ENCODE peak calls at places on chromosomes 5 and 9, in six cellular contexts. T, K, M, F, L and A are unnamed samples.

GRCh38 chr9:79080536-79080935 is 491.2 kb upstream of the TLE4 start:
- DNase-seq in T (no peak), K (no peak), M (no peak), F (no peak), L (no peak), A (no peak)

GRCh38 chr9:71916834-71917534 is 5.5 kb downstream of the C9orf85 start:
- DNase-seq in T (no peak), K (no peak), M (no peak), F (no peak), L (no peak), A (no peak)

GRCh38 chr9:9751996-9752395 is 860.8 kb downstream of the PTPRD start:
- DNase-seq in T (no peak), K (no peak), M (no peak), F (no peak), L (no peak), A (no peak)

GRCh38 chr5:1890296-1890695 is 7.6 kb upstream of the IRX4 start:
- DNase-seq in T (no peak), K (no peak), M (no peak), F (no peak), L (no peak), A (no peak)

GRCh38 chr5:1167728-1168709 is 33.4 kb upstream of the SLC6A19 start:
- DNase-seq in T (peak; percentile 65), K (peak; percentile 77), M (peak; percentile 57), F (peak; percentile 85), L (no peak), A (peak; percentile 56)

GRCh38 chr5:110853267-110853666 is 114.5 kb downstream of the SLC25A46 start:
- DNase-seq in T (no peak), K (no peak), M (no peak), F (no peak), L (no peak), A (no peak)

GRCh38 chr5:113510836-113511451 is 2.5 kb upstream of the YTHDC2 start:
- DNase-seq in T (peak; percentile 50), K (no peak), M (peak; percentile 39), F (no peak), L (no peak), A (peak; percentile 68)

GRCh38 chr9:24590432-24590831 is 44.7 kb upstream of the IZUMO3 start:
- DNase-seq in T (no peak), K (no peak), M (no peak), F (no peak), L (no peak), A (no peak)

GRCh38 chr5:160486573-160486972 is 64.9 kb downstream of the PTTG1 start:
- DNase-seq in T (no peak), K (no peak), M (no peak), F (no peak), L (no peak), A (no peak)

GRCh38 chr9:13627071-13627470 is 347.6 kb upstream of the MPDZ start:
- DNase-seq in T (no peak), K (no peak), M (no peak), F (no peak), L (no peak), A (no peak)

GRCh38 chr9:124769451-124770358 is 1.4 kb downstream of the NR6A1 start:
- DNase-seq in T (peak; percentile 51), K (peak; percentile 49), M (peak; percentile 85), F (peak; percentile 28), L (no peak), A (peak; percentile 51)

GRCh38 chr9:123131258-123131657 is 97.8 kb downstream of the GPR21 start:
- DNase-seq in T (peak; percentile 53), K (no peak), M (no peak), F (no peak), L (no peak), A (no peak)

GRCh38 chr5:132877938-132878337 is 4.5 kb downstream of the LEAP2 start:
- DNase-seq in T (no peak), K (no peak), M (no peak), F (no peak), L (no peak), A (no peak)

GRCh38 chr9:23945897-23946296 is 119.9 kb upstream of the ELAVL2 start:
- DNase-seq in T (no peak), K (no peak), M (no peak), F (no peak), L (no peak), A (no peak)

GRCh38 chr9:35112257-35113020 is 3.2 kb downstream of the ATOSB start:
- DNase-seq in T (no peak), K (no peak), M (no peak), F (no peak), L (no peak), A (peak; percentile 28)

GRCh38 chr5:56685503-56686217 is 129.7 kb upstream of the MAP3K1 start:
- DNase-seq in T (no peak), K (no peak), M (no peak), F (no peak), L (no peak), A (no peak)

GRCh38 chr5:131976414-131977211 is 31.1 kb upstream of the MEIKIN start:
- DNase-seq in T (no peak), K (no peak), M (no peak), F (no peak), L (no peak), A (no peak)

GRCh38 chr5:137836997-137837396 is 30.7 kb upstream of the MYOT start:
- DNase-seq in T (no peak), K (no peak), M (no peak), F (no peak), L (no peak), A (no peak)

GRCh38 chr9:37617837-37618236 is 25.4 kb upstream of the TOMM5 start:
- DNase-seq in T (no peak), K (no peak), M (no peak), F (no peak), L (no peak), A (no peak)

GRCh38 chr9:112401175-112401815 is 21.4 kb downstream of the HSDL2 start:
- DNase-seq in T (no peak), K (no peak), M (no peak), F (no peak), L (no peak), A (no peak)

GRCh38 chr5:40685952-40686351 is 6.2 kb downstream of the PTGER4 start:
- DNase-seq in T (no peak), K (no peak), M (no peak), F (no peak), L (no peak), A (peak; percentile 50)

GRCh38 chr5:167587768-167588167 is 703.7 kb upstream of the WWC1 start:
- DNase-seq in T (peak; percentile 11), K (no peak), M (peak; percentile 8), F (peak; percentile 40), L (peak; percentile 5), A (no peak)

GRCh38 chr9:29556317-29556716 is 1983.0 kb upstream of the C9orf72 start:
- DNase-seq in T (no peak), K (no peak), M (no peak), F (peak; percentile 1), L (no peak), A (no peak)

GRCh38 chr9:108434502-108434901 is 421.3 kb downstream of the ACTL7B start:
- DNase-seq in T (no peak), K (no peak), M (no peak), F (no peak), L (no peak), A (no peak)

GRCh38 chr5:17803976-17804375 is 169.7 kb downstream of the TAF11L14 start:
- DNase-seq in T (no peak), K (no peak), M (no peak), F (no peak), L (no peak), A (no peak)

GRCh38 chr5:91359957-91360609 is 23.0 kb downstream of the ARRDC3 start:
- DNase-seq in T (no peak), K (no peak), M (no peak), F (no peak), L (no peak), A (no peak)

GRCh38 chr9:123370526-123371227 is 14.7 kb downstream of the CRB2 start:
- DNase-seq in T (no peak), K (no peak), M (no peak), F (no peak), L (no peak), A (no peak)

GRCh38 chr9:98594551-98595160 is 114.1 kb downstream of the GABBR2 start:
- DNase-seq in T (peak; percentile 12), K (no peak), M (no peak), F (no peak), L (no peak), A (no peak)

GRCh38 chr5:13745508-13745907 is 199.0 kb downstream of the DNAH5 start:
- DNase-seq in T (peak; percentile 38), K (no peak), M (no peak), F (no peak), L (no peak), A (peak; percentile 60)

GRCh38 chr5:148584103-148584502 is 70.2 kb downstream of the HTR4 start:
- DNase-seq in T (no peak), K (no peak), M (no peak), F (no peak), L (no peak), A (no peak)
- H3K4me2 ChIP-seq in T (no peak overlapping the region), K (no peak overlapping the region), M (no peak overlapping the region), F (no peak overlapping the region), L (no peak overlapping the region), A (no peak overlapping the region)

DNA sequence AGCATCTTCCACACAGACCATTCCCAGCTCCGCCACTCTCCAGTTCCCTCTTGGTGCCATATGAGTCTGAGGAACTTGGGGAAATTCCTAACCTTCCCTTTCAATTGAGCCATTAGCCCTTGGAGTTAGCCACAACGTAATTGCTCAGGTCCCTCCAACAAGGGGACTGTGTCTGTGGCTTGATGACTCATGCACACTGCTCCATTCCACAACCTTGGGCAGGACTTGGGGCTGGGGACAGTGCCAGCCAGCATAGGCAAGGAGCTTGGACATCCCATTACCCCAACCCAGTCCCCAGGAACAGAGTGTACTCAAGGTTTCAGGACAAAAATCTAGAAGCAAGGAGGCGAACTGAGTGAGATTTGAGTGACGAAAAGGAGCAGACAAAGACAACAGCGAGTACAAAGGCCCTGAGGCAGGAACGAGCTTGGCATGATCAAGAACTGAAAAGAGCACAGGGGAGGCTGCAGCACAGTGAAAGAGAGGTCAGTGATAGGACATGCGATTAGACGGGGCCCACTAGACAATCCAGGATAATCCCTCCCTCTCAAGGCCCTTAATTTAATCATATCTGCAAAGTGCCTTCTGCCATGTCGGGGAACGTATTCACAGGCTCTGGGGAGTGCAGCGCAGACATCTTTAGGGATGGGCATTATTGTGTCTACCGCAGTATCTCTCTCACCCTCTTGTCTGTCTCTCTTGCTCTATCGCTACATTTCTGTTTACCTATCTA is 16.0 kb upstream of the JADE2 start:
- DNase-seq in T (peak; percentile 70), K (no peak), M (peak; percentile 87), F (no peak), L (no peak), A (no peak)
- TF ChIP-seq MAX in T (no peak), K (no peak), M (no peak), F (no peak), L (no peak), A (no peak)

DNA sequence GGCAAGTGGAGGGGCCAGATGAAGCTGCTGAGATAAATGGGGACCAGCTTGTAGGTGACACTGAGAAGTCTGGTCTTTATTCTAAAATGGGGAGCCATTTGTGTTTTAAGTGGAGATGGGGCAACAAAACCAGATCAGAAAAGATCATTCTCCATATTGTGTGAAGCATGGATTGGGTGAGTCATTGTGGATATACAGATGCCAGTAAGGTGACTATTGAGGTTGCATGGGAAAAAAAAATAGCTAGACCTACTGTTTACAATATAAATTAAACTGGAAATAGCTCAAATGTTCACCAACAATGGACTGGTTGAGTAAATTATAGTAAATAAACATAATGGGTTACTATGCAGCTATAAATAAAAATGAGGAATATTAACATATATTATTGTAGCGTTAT is 5.4 kb upstream of the MAP1B start:
- DNase-seq in T (no peak), K (no peak), M (no peak), F (no peak), L (no peak), A (no peak)
- H3K4me3 ChIP-seq in T (no peak overlapping the region), K (no peak overlapping the region), M (no peak overlapping the region), F (no peak overlapping the region), L (no peak overlapping the region), A (no peak overlapping the region)

GRCh38 chr5:36238896-36239295 is 2.8 kb downstream of the NADK2 start:
- DNase-seq in T (no peak), K (no peak), M (no peak), F (no peak), L (no peak), A (peak; percentile 49)
- H3K4me2 ChIP-seq in T (peak overlapping the region; percentile 83), K (no peak overlapping the region), M (no peak overlapping the region), F (no peak overlapping the region), L (no peak overlapping the region), A (peak overlapping the region; percentile 30)